ENCODE peak calls at places on chromosomes 6 and 20, in ten cellular contexts. M is EH; U is CD4-positive, alpha-beta T cell; N is substantia nigra; C is CD8-positive, alpha-beta T cell; Y is midbrain; Z is activated T-cell treated with anti-CD3 and anti-CD28 coated beads, Interleukin-2, amount 50 U/mL, for 72 hours; R is NCI-H510A treated with DMSO at 0.1 percent for 48 hours; V is non-pigmented ciliary epithelial cell; Q is NCI-H1105. K is an unnamed sample.

GRCh38 chr20:64109390-64109747 is 2.0 kb upstream of the NPBWR2 start:
- DNase-seq in M (no peak), U (no peak), N (no peak), C (no peak), Y (no peak), Z (no peak), R (no peak), V (no peak), Q (no peak), K (no peak)

GRCh38 chr20:32958574-32958973 is 45.7 kb downstream of the SUN5 start:
- DNase-seq in M (no peak), U (no peak), N (no peak), C (no peak), Y (no peak), Z (no peak), R (no peak), V (no peak), Q (no peak), K (no peak)

GRCh38 chr6:161061576-161061975 is 70.0 kb downstream of the MAP3K4 start:
- DNase-seq in M (no peak), U (no peak), N (no peak), C (no peak), Y (no peak), Z (no peak), R (no peak), V (no peak), Q (no peak), K (no peak)

GRCh38 chr20:58306421-58307261 is 2.9 kb upstream of the RAB22A start:
- DNase-seq in M (peak), U (peak), N (no peak), C (peak), Y (no peak), Z (peak), R (no peak), V (peak), Q (no peak), K (peak)

GRCh38 chr6:157990321-157991066 is 8.8 kb downstream of the SYNJ2 start:
- DNase-seq in M (peak), U (peak), N (no peak), C (no peak), Y (no peak), Z (peak), R (no peak), V (no peak), Q (no peak), K (no peak)

GRCh38 chr20:49983123-49983847 is 505 bp downstream of the SNAI1 start:
- DNase-seq in M (peak), U (no peak), N (no peak), C (no peak), Y (no peak), Z (no peak), R (no peak), V (no peak), Q (no peak), K (no peak)

GRCh38 chr6:154969796-154970195 is 25.3 kb upstream of the TIAM2 start:
- DNase-seq in M (peak), U (no peak), N (no peak), C (no peak), Y (no peak), Z (no peak), R (no peak), V (no peak), Q (no peak), K (no peak)

GRCh38 chr20:24685736-24686135 is 216.3 kb downstream of the SYNDIG1 start:
- DNase-seq in M (no peak), U (no peak), N (no peak), C (no peak), Y (no peak), Z (no peak), R (no peak), V (no peak), Q (no peak), K (no peak)

GRCh38 chr6:78513856-78514255 is 353.5 kb upstream of the IRAK1BP1 start:
- DNase-seq in M (no peak), U (no peak), N (no peak), C (no peak), Y (no peak), Z (no peak), R (no peak), V (no peak), Q (no peak), K (no peak)

GRCh38 chr6:132669690-132670291 is 10.8 kb upstream of the TAAR1 start:
- DNase-seq in M (peak), U (no peak), N (no peak), C (no peak), Y (peak), Z (no peak), R (no peak), V (no peak), Q (peak), K (peak)

GRCh38 chr20:41643504-41643938 is 25.3 kb upstream of the CHD6 start:
- DNase-seq in M (peak), U (no peak), N (no peak), C (no peak), Y (no peak), Z (no peak), R (peak), V (peak), Q (peak), K (peak)

GRCh38 chr6:87274660-87275273 is 47.6 kb upstream of the SMIM8 start:
- DNase-seq in M (peak), U (no peak), N (no peak), C (no peak), Y (no peak), Z (no peak), R (no peak), V (peak), Q (no peak), K (no peak)

GRCh38 chr6:75204222-75204958 is 1.5 kb downstream of the COL12A1 start:
- DNase-seq in M (peak), U (no peak), N (no peak), C (no peak), Y (peak), Z (peak), R (peak), V (no peak), Q (peak), K (peak)

GRCh38 chr6:25781134-25781533 is 26.6 kb downstream of the SLC17A4 start:
- DNase-seq in M (no peak), U (no peak), N (no peak), C (no peak), Y (no peak), Z (no peak), R (no peak), V (no peak), Q (no peak), K (no peak)

GRCh38 chr6:28537065-28537464 is 11.4 kb downstream of the GPX5 start:
- DNase-seq in M (no peak), U (no peak), N (no peak), C (no peak), Y (no peak), Z (peak), R (no peak), V (no peak), Q (no peak), K (no peak)

GRCh38 chr6:4615891-4616290 is 160.3 kb upstream of the CDYL start:
- DNase-seq in M (peak), U (no peak), N (no peak), C (no peak), Y (no peak), Z (no peak), R (no peak), V (no peak), Q (no peak), K (no peak)

GRCh38 chr20:25571817-25572216 is 13.5 kb downstream of the NINL start:
- DNase-seq in M (no peak), U (no peak), N (no peak), C (no peak), Y (no peak), Z (no peak), R (peak), V (no peak), Q (no peak), K (no peak)

GRCh38 chr6:78935561-78935960 is 68.2 kb downstream of the IRAK1BP1 start:
- DNase-seq in M (no peak), U (no peak), N (no peak), C (no peak), Y (no peak), Z (no peak), R (no peak), V (no peak), Q (no peak), K (no peak)

GRCh38 chr6:165876568-165876967 is 213.5 kb upstream of the PDE10A start:
- DNase-seq in M (no peak), U (no peak), N (no peak), C (no peak), Y (no peak), Z (no peak), R (no peak), V (no peak), Q (no peak), K (no peak)

GRCh38 chr6:133951881-133952814 is 876 bp upstream of the TBPL1 start:
- DNase-seq in M (peak), U (peak), N (peak), C (peak), Y (peak), Z (peak), R (peak), V (peak), Q (peak), K (no peak)

GRCh38 chr20:16803965-16804792 is 56.0 kb downstream of the OTOR start:
- DNase-seq in M (peak), U (peak), N (peak), C (no peak), Y (peak), Z (peak), R (peak), V (no peak), Q (peak), K (peak)

GRCh38 chr20:12177657-12178293 is 260.1 kb downstream of the BTBD3 start:
- DNase-seq in M (no peak), U (no peak), N (no peak), C (no peak), Y (peak), Z (no peak), R (no peak), V (no peak), Q (no peak), K (no peak)

GRCh38 chr6:39983193-39983592 is 48.9 kb upstream of the MOCS1 start:
- DNase-seq in M (no peak), U (no peak), N (no peak), C (no peak), Y (no peak), Z (no peak), R (no peak), V (no peak), Q (no peak), K (no peak)

GRCh38 chr20:51026317-51026716 is 3.4 kb upstream of the KCNG1 start:
- DNase-seq in M (peak), U (no peak), N (no peak), C (no peak), Y (no peak), Z (no peak), R (no peak), V (no peak), Q (no peak), K (no peak)

GRCh38 chr20:45791668-45792512 is at the start of the genes DNTTIP1 and WFDC3:
- DNase-seq in M (peak), U (peak), N (peak), C (peak), Y (peak), Z (peak), R (peak), V (peak), Q (peak), K (peak)

GRCh38 chr20:59185809-59186208 is 22.2 kb downstream of the ZNF831 start:
- DNase-seq in M (no peak), U (no peak), N (no peak), C (no peak), Y (no peak), Z (no peak), R (no peak), V (no peak), Q (no peak), K (no peak)

GRCh38 chr20:58390659-58391035 is 1.6 kb downstream of the VAPB start:
- DNase-seq in M (no peak), U (no peak), N (no peak), C (no peak), Y (no peak), Z (no peak), R (no peak), V (no peak), Q (no peak), K (no peak)

GRCh38 chr6:5471044-5471443 is 209.7 kb downstream of the FARS2 start:
- DNase-seq in M (peak), U (peak), N (peak), C (peak), Y (peak), Z (peak), R (peak), V (no peak), Q (peak), K (peak)

GRCh38 chr20:15446373-15446772 is 1109.0 kb upstream of the FLRT3 start:
- DNase-seq in M (peak), U (no peak), N (no peak), C (no peak), Y (no peak), Z (no peak), R (no peak), V (no peak), Q (peak), K (no peak)

GRCh38 chr6:157635388-157636244 is 187.4 kb upstream of the SNX9 start:
- DNase-seq in M (no peak), U (no peak), N (no peak), C (no peak), Y (no peak), Z (no peak), R (no peak), V (no peak), Q (no peak), K (no peak)

GRCh38 chr20:25078662-25079061 is 3.3 kb downstream of the VSX1 start:
- DNase-seq in M (no peak), U (no peak), N (no peak), C (no peak), Y (no peak), Z (no peak), R (no peak), V (no peak), Q (no peak), K (no peak)

GRCh38 chr20:63555661-63556381 is 1.9 kb downstream of the FNDC11 start:
- DNase-seq in M (no peak), U (no peak), N (no peak), C (no peak), Y (no peak), Z (no peak), R (no peak), V (no peak), Q (no peak), K (no peak)

GRCh38 chr6:23272536-23272935 is 703.2 kb downstream of the HDGFL1 start:
- DNase-seq in M (no peak), U (no peak), N (no peak), C (no peak), Y (no peak), Z (no peak), R (no peak), V (no peak), Q (no peak), K (no peak)

GRCh38 chr6:43829470-43829869 is 59.5 kb downstream of the VEGFA start:
- DNase-seq in M (no peak), U (no peak), N (no peak), C (no peak), Y (no peak), Z (no peak), R (no peak), V (no peak), Q (no peak), K (no peak)

GRCh38 chr6:98525860-98526259 is 308.5 kb upstream of the POU3F2 start:
- DNase-seq in M (no peak), U (no peak), N (no peak), C (no peak), Y (no peak), Z (no peak), R (no peak), V (no peak), Q (no peak), K (no peak)

GRCh38 chr6:11785449-11785951 is 6.9 kb upstream of the ADTRP start:
- DNase-seq in M (no peak), U (no peak), N (no peak), C (no peak), Y (no peak), Z (peak), R (no peak), V (no peak), Q (peak), K (peak)

GRCh38 chr6:136723780-136724179 is 68.5 kb downstream of the MAP3K5 start:
- DNase-seq in M (no peak), U (peak), N (no peak), C (no peak), Y (no peak), Z (peak), R (no peak), V (no peak), Q (no peak), K (no peak)

GRCh38 chr6:106083618-106084017 is 2.5 kb upstream of the PRDM1 start:
- DNase-seq in M (peak), U (no peak), N (no peak), C (no peak), Y (no peak), Z (no peak), R (no peak), V (no peak), Q (no peak), K (no peak)

K was measured in NCI-H2029.